ENCODE peak calls at places on chromosomes 1 and 21, in four cellular contexts. I is HAP-1, B is K562, L is left ventricle myocardium inferior. N is an unnamed sample. For H3K4me1 and H3K27me3, the result is how much of the 10 kb centered on the place peaks cover.

GRCh38 chr1:185367218-185367617 is 50.2 kb upstream of the IVNS1ABP start:
- DNase-seq in I (no peak), B (no peak), L (no peak), N (no peak)

GRCh38 chr21:17343055-17343454 is 169.8 kb upstream of the CXADR start:
- DNase-seq in I (peak), B (peak), L (no peak), N (no peak)

GRCh38 chr1:61224609-61225008 is 142.2 kb downstream of the NFIA start:
- DNase-seq in I (no peak), B (no peak), L (no peak), N (peak)

GRCh38 chr1:12201343-12202189 is 28.3 kb upstream of the VPS13D start:
- DNase-seq in I (no peak), B (no peak), L (no peak), N (no peak)

GRCh38 chr1:1136547-1137230 is 20.8 kb upstream of the C1orf159 start:
- DNase-seq in I (no peak), B (no peak), L (no peak), N (no peak)

GRCh38 chr1:51329443-51330325 is 678 bp downstream of the TTC39A start:
- DNase-seq in I (peak), B (no peak), L (peak), N (peak)

GRCh38 chr1:48760889-48761288 is 15.8 kb downstream of the BEND5 start:
- DNase-seq in I (no peak), B (no peak), L (no peak), N (no peak)

GRCh38 chr21:26844258-26845065 is 747 bp downstream of the ADAMTS1 start:
- DNase-seq in I (peak), B (no peak), L (peak), N (peak)

GRCh38 chr1:72397786-72398185 is 115.4 kb upstream of the NEGR1 start:
- DNase-seq in I (no peak), B (no peak), L (no peak), N (no peak)

GRCh38 chr21:33157303-33157702 is 72.4 kb upstream of the IFNAR2 start:
- DNase-seq in I (peak), B (no peak), L (no peak), N (no peak)

GRCh38 chr21:15752763-15753407 is 23.1 kb downstream of the USP25 start:
- DNase-seq in I (peak), B (no peak), L (no peak), N (no peak)

GRCh38 chr21:39564200-39564599 is 48.5 kb upstream of the B3GALT5 start:
- DNase-seq in I (no peak), B (no peak), L (peak), N (peak)

GRCh38 chr21:32094792-32095191 is 184.1 kb downstream of the MIS18A start:
- DNase-seq in I (no peak), B (no peak), L (no peak), N (no peak)

GRCh38 chr1:3312894-3313578 is 141.4 kb upstream of the ARHGEF16 start:
- DNase-seq in I (peak), B (peak), L (peak), N (peak)

DNA sequence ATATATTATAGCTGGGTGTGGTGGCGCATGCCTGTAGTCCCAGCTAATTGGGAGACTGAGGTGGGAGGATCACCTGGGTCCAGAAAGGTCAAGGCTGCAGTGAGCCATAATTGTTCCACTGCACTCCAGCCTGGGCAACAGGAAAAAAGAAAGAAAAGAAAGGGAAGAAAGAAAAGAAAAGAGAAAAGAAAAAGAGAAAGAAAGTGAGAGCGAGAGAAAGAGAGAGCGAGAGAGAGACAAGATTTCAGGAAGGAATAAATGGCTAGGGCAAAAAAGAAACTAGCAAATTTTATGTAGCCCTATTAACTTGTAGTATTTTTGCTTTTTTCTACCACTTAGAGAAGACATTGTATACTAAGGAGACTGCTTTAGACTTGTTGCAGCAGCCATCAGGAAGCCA is 6.2 kb downstream of the NRAS start:
- DNase-seq in I (no peak), B (no peak), L (no peak), N (no peak)
- H3K4me1 ChIP-seq in I (under half), B (under half), L (under half), N (under half)

DNA sequence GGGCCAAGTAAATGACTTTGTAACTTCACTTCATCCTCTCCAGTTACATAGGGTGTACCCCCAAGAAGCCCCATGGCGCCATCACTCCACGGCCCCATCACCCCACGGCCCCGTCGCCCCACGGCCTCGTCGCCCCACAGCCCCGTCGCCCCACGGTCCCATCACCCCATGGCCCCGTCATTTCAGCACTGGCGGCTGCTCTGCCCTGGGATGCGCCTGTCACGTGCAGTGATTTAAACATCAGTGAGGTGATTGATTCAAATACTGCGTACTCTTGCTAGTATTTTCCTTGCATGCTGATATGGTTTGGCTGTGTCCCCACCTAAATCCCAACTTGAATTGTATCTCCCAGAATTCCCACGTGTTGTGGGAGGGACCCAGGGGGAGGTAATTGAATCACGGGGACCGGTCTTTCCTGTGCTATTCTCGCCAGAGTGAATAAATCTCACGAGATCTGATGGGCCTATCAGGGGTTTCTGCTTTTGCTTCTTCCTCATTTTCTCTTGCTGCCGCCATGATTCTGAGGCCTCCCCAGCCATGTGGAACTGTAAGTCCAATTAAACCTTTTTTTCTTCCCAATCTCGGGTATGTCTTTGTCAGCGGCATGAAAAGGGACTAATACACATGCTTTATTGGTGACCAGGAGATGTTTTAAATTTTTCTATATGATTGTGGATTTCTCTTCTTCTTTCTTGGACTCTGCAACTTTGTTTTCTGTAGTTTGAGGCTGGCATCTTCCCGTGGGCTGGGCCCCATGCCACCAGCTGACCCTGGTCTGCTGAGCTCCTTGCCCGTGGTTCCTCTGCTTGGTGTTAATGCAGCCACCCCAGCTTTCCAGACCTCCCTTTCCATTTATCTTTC is 50.1 kb upstream of the PCBP3 start:
- DNase-seq in I (no peak), B (no peak), L (no peak), N (no peak)
- H3K27me3 ChIP-seq in I (under half), B (under half), L (half or more), N (under half)

GRCh38 chr1:235855811-235856429 is 10.8 kb downstream of the LYST start:
- DNase-seq in I (no peak), B (no peak), L (no peak), N (no peak)
- H3K4me1 ChIP-seq in I (under half), B (under half), L (under half), N (under half)

GRCh38 chr1:47418681-47419272 is 2.7 kb downstream of the FOXE3 start:
- DNase-seq in I (no peak), B (no peak), L (no peak), N (no peak)
- H3K27me3 ChIP-seq in I (under half), B (half or more), L (half or more), N (under half)

GRCh38 chr1:68221971-68222355 is 10.4 kb downstream of the WLS start:
- DNase-seq in I (no peak), B (no peak), L (no peak), N (no peak)
- H3K4me1 ChIP-seq in I (half or more), B (under half), L (half or more), N (half or more)

DNA sequence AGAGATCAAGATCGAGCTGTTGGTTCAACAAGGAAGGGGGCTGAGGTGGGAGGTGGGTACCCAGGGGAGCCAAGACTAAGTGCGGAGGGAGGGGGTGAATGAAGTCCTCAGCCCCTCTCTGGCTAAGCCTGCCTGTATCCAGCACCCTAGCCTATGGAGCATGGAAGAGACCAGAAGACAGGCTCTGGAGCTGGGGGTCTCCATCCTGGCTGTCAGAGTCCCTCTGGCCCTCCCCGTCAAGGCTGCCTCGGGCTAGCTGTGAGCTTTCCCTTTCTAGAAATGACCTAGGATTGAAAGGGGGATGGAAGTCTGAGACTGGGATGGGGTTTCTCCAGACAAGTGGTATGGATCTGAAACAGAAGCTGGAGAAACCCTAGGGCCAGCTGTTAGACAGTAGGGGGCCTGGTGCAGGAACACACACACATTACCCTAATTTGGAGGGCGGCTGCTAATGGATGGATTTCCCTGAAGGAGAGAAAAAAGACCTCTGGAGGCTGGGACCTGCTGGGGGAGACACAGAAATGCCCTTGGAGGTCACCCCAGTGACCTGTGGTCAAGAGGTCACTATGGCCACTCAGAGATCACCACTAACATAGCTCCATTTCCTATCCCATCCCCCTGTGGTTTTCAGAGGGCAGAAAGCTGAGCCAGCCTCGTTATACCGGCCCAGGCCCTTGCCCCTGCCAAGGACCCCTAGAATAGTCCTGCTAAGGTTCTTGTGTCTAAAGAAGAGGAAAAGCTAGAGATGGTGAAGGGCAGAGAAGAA is 107.8 kb downstream of the TMEM53 start:
- DNase-seq in I (no peak), B (no peak), L (no peak), N (no peak)
- H3K27me3 ChIP-seq in I (under half), B (half or more), L (half or more), N (under half)

GRCh38 chr1:32990887-32991286 is 26.3 kb upstream of the RNF19B start:
- DNase-seq in I (no peak), B (no peak), L (no peak), N (no peak)
- H3K4me1 ChIP-seq in I (under half), B (under half), L (half or more), N (under half)

DNA sequence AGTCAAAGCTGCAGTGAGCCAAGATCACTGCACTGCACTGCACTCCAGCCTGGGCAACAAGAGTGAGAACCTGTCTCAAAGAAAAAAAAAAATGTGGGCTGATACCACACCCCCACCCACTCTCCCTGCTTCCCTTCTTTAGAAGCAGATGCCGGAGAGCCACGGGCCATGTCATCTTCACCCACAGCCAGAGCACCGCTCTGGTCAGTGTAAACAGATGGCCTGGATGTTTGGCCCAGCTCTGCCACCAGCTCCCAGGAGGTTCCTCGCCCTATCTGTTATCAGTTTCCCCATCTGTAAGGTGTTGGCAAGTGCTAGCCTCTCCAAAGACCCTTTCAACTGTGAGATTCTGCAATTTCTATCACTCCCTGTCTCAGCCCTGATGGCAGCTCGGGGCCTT is 11.9 kb upstream of the ADGRB2 start:
- DNase-seq in I (no peak), B (no peak), L (no peak), N (no peak)
- H3K27me3 ChIP-seq in I (under half), B (under half), L (half or more), N (under half)

GRCh38 chr1:245901565-245901964 is 605.5 kb downstream of the SMYD3 start:
- DNase-seq in I (no peak), B (no peak), L (no peak), N (no peak)
- H3K4me1 ChIP-seq in I (under half), B (under half), L (under half), N (under half)

GRCh38 chr1:42924249-42925131 is 34.2 kb downstream of the SLC2A1 start:
- DNase-seq in I (no peak), B (peak), L (peak), N (peak)

GRCh38 chr1:42925132-42925769 is 33.4 kb downstream of the SLC2A1 start:
- DNase-seq in I (no peak), B (no peak), L (no peak), N (no peak)

GRCh38 chr1:42926235-42926869 is 32.3 kb downstream of the SLC2A1 start:
- DNase-seq in I (no peak), B (no peak), L (no peak), N (no peak)

GRCh38 chr1:42923367-42924248 is 35.1 kb downstream of the SLC2A1 start:
- DNase-seq in I (no peak), B (peak), L (no peak), N (no peak)

GRCh38 chr1:42922687-42923366 is 35.8 kb downstream of the SLC2A1 start:
- DNase-seq in I (peak), B (peak), L (no peak), N (peak)
- H3K27me3 ChIP-seq in I (under half), B (under half), L (under half), N (under half)